ENCODE peak calls at places on chromosomes 7 and 10, in seven cellular contexts. One of them, this sample, is unnamed.
A peak's percentile ranks its signal among the peaks of the same experiment; 100 is the strongest.

GRCh38 chr10:89165923-89166322 is 41.2 kb downstream of the CH25H start:
- DNase-seq in breast epithelium: no peak
- DNase-seq in IMR-90: peak; percentile 83
- DNase-seq in HepG2: no peak
- DNase-seq in A549: no peak
- DNase-seq in suprapubic skin: no peak
- DNase-seq in ovary: no peak
- DNase-seq in this sample: no peak

GRCh38 chr7:16509829-16510228 is 16.8 kb upstream of the LRRC72 start:
- DNase-seq in ovary: no peak
- DNase-seq in IMR-90: no peak
- DNase-seq in A549: peak; percentile 19
- DNase-seq in breast epithelium: no peak
- DNase-seq in suprapubic skin: no peak
- DNase-seq in HepG2: no peak
- DNase-seq in this sample: no peak

GRCh38 chr10:103967433-103968142 is 648 bp downstream of the SLK start:
- DNase-seq in suprapubic skin: no peak
- DNase-seq in A549: peak; percentile 39
- DNase-seq in HepG2: no peak
- DNase-seq in ovary: no peak
- DNase-seq in IMR-90: no peak
- DNase-seq in breast epithelium: no peak
- DNase-seq in this sample: no peak

GRCh38 chr10:77436257-77436780 is 201.3 kb downstream of the KCNMA1 start:
- DNase-seq in A549: no peak
- DNase-seq in IMR-90: peak; percentile 64
- DNase-seq in HepG2: no peak
- DNase-seq in suprapubic skin: no peak
- DNase-seq in breast epithelium: no peak
- DNase-seq in ovary: no peak
- DNase-seq in this sample: no peak

GRCh38 chr10:131021246-131021895 is 290.1 kb downstream of the TCERG1L start:
- DNase-seq in HepG2: no peak
- DNase-seq in ovary: no peak
- DNase-seq in breast epithelium: no peak
- DNase-seq in suprapubic skin: no peak
- DNase-seq in A549: no peak
- DNase-seq in IMR-90: no peak
- DNase-seq in this sample: no peak

GRCh38 chr7:14207154-14207553 is 217.7 kb upstream of the ETV1 start:
- DNase-seq in IMR-90: no peak
- DNase-seq in A549: no peak
- DNase-seq in suprapubic skin: no peak
- DNase-seq in ovary: no peak
- DNase-seq in HepG2: no peak
- DNase-seq in breast epithelium: no peak
- DNase-seq in this sample: no peak

GRCh38 chr10:104322416-104322782 is 15.9 kb downstream of the ITPRIP start:
- DNase-seq in A549: no peak
- DNase-seq in suprapubic skin: no peak
- DNase-seq in breast epithelium: no peak
- DNase-seq in ovary: no peak
- DNase-seq in IMR-90: no peak
- DNase-seq in HepG2: no peak
- DNase-seq in this sample: no peak

GRCh38 chr10:70494536-70494935 is 16.0 kb downstream of the PALD1 start:
- DNase-seq in ovary: no peak
- DNase-seq in IMR-90: no peak
- DNase-seq in suprapubic skin: no peak
- DNase-seq in HepG2: no peak
- DNase-seq in A549: no peak
- DNase-seq in breast epithelium: no peak
- DNase-seq in this sample: no peak

GRCh38 chr10:84903320-84903719 is 574.9 kb downstream of the CCSER2 start:
- DNase-seq in suprapubic skin: no peak
- DNase-seq in ovary: no peak
- DNase-seq in A549: no peak
- DNase-seq in IMR-90: no peak
- DNase-seq in breast epithelium: no peak
- DNase-seq in HepG2: no peak
- DNase-seq in this sample: no peak

GRCh38 chr10:71442859-71443570 is 46.3 kb downstream of the CDH23 start:
- DNase-seq in ovary: no peak
- DNase-seq in A549: no peak
- DNase-seq in HepG2: no peak
- DNase-seq in breast epithelium: no peak
- DNase-seq in IMR-90: no peak
- DNase-seq in suprapubic skin: no peak
- DNase-seq in this sample: no peak

GRCh38 chr10:102408728-102409603 is 9.6 kb downstream of the PSD start:
- DNase-seq in HepG2: no peak
- DNase-seq in IMR-90: peak; percentile 44
- DNase-seq in breast epithelium: no peak
- DNase-seq in ovary: peak; percentile 74
- DNase-seq in suprapubic skin: no peak
- DNase-seq in A549: no peak
- DNase-seq in this sample: no peak

GRCh38 chr10:5692476-5693358 is 8.1 kb downstream of the TASOR2 start:
- DNase-seq in IMR-90: peak; percentile 19
- DNase-seq in HepG2: peak; percentile 82
- DNase-seq in ovary: peak; percentile 67
- DNase-seq in suprapubic skin: no peak
- DNase-seq in A549: peak; percentile 55
- DNase-seq in breast epithelium: no peak
- DNase-seq in this sample: no peak
- TF ChIP-seq POLR2A in IMR-90: no peak
- TF ChIP-seq POLR2A in HepG2: peak; percentile 50
- TF ChIP-seq POLR2A in ovary: no peak
- TF ChIP-seq POLR2A in suprapubic skin: no peak
- TF ChIP-seq POLR2A in A549: no peak
- TF ChIP-seq POLR2A in breast epithelium: no peak
- TF ChIP-seq POLR2A in this sample: no peak

DNA sequence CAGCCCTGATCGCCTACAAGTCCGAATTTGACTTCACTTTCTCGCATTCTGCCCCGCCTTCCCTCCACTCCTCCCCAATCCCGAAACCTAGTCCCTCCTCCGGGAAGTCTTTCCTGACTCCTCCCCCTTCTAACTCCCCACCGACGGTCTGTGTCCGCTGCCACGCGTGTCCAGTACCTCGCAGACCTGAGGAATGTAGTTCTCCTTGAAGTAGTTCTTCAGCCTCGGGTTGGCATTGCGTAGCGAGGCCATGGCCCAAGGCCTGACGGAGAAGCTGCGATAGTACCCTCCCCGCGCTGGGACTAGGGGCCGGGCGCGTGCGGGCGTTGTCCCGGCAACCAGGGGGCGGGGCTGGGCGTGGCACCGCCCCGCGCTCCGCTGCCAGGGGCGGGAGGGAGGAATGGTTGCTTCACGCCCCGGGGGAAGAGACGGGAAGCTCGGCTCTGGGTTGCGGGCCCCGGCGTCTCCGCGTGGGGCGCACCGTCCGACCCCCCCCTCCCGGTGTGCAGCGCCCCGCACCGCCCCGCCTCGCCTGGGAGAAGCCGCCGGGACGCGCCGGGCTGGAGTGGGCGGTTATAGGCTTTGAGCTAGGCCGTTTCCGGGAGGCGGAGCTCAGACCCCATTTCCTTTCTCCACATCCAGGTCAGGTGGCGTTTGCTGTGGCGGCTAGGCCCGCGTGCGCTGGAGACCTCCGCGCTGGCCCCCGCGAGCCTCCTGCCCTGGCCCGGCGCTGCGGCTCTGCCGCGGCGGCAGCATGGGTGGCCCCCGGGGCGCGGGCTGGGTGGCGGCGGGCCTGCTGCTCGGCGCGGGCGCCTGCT is at the start of the genes ARMC10 and FBXL13:
- DNase-seq in HepG2: peak; percentile 88
- DNase-seq in suprapubic skin: peak; percentile 93
- DNase-seq in A549: peak; percentile 92
- DNase-seq in breast epithelium: peak; percentile 83
- DNase-seq in ovary: peak; percentile 96
- DNase-seq in IMR-90: peak; percentile 87
- DNase-seq in this sample: peak; percentile 69
- TF ChIP-seq POLR2A in HepG2: peak; percentile 86
- TF ChIP-seq POLR2A in suprapubic skin: no peak
- TF ChIP-seq POLR2A in A549: peak; percentile 87
- TF ChIP-seq POLR2A in breast epithelium: no peak
- TF ChIP-seq POLR2A in ovary: peak; percentile 41
- TF ChIP-seq POLR2A in IMR-90: peak; percentile 51
- TF ChIP-seq POLR2A in this sample: peak; percentile 67

GRCh38 chr10:114173680-114174461 is at the start of gene CCDC186:
- DNase-seq in IMR-90: peak; percentile 80
- DNase-seq in ovary: peak; percentile 91
- DNase-seq in suprapubic skin: peak; percentile 99
- DNase-seq in A549: peak; percentile 95
- DNase-seq in HepG2: peak; percentile 92
- DNase-seq in breast epithelium: peak; percentile 99
- DNase-seq in this sample: peak; percentile 75
- TF ChIP-seq POLR2A in IMR-90: peak; percentile 77
- TF ChIP-seq POLR2A in ovary: peak; percentile 53
- TF ChIP-seq POLR2A in suprapubic skin: peak; percentile 21
- TF ChIP-seq POLR2A in A549: peak; percentile 57
- TF ChIP-seq POLR2A in HepG2: peak; percentile 75
- TF ChIP-seq POLR2A in breast epithelium: peak; percentile 80
- TF ChIP-seq POLR2A in this sample: peak; percentile 7

DNA sequence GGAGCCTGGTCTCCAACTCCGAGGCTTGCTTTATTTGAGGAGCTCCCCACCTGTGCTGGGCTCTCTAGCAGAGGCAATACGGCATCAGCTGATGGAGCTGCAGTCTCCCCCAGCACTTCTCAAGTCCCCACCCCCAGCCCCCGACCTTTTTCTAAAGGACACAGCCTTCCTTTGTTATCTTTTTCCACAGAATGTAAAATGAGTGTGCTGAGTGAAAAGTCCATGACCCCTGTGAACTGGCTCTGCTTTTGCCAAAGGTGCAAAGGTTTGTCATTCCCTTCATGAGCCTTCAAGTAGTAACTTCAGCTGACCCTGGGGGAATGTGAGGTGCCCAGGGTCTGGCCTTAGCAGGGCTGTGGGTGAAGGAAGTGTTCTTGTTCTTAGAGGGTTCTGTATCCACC is 25.5 kb downstream of the LRRC4 start:
- DNase-seq in breast epithelium: no peak
- DNase-seq in A549: no peak
- DNase-seq in IMR-90: no peak
- DNase-seq in ovary: no peak
- DNase-seq in suprapubic skin: no peak
- DNase-seq in HepG2: peak; percentile 87
- DNase-seq in this sample: no peak
- TF ChIP-seq POLR2A in breast epithelium: no peak
- TF ChIP-seq POLR2A in A549: no peak
- TF ChIP-seq POLR2A in IMR-90: no peak
- TF ChIP-seq POLR2A in ovary: no peak
- TF ChIP-seq POLR2A in suprapubic skin: no peak
- TF ChIP-seq POLR2A in HepG2: no peak
- TF ChIP-seq POLR2A in this sample: no peak

GRCh38 chr7:44066111-44066460 is 719 bp upstream of the PGAM2 start:
- DNase-seq in IMR-90: no peak
- DNase-seq in A549: no peak
- DNase-seq in suprapubic skin: peak; percentile 72
- DNase-seq in breast epithelium: peak; percentile 47
- DNase-seq in ovary: no peak
- DNase-seq in HepG2: no peak
- DNase-seq in this sample: no peak
- TF ChIP-seq POLR2A in IMR-90: no peak
- TF ChIP-seq POLR2A in A549: no peak
- TF ChIP-seq POLR2A in suprapubic skin: no peak
- TF ChIP-seq POLR2A in breast epithelium: no peak
- TF ChIP-seq POLR2A in ovary: no peak
- TF ChIP-seq POLR2A in HepG2: no peak
- TF ChIP-seq POLR2A in this sample: no peak

GRCh38 chr10:3773465-3774017 is 11.5 kb downstream of the KLF6 start:
- DNase-seq in breast epithelium: no peak
- DNase-seq in ovary: no peak
- DNase-seq in HepG2: no peak
- DNase-seq in A549: no peak
- DNase-seq in suprapubic skin: no peak
- DNase-seq in IMR-90: peak; percentile 44
- DNase-seq in this sample: no peak

GRCh38 chr10:3775671-3776551 is 9.1 kb downstream of the KLF6 start:
- DNase-seq in IMR-90: peak; percentile 67
- DNase-seq in A549: peak; percentile 47
- DNase-seq in HepG2: no peak
- DNase-seq in breast epithelium: no peak
- DNase-seq in suprapubic skin: no peak
- DNase-seq in ovary: peak; percentile 34
- DNase-seq in this sample: no peak

GRCh38 chr10:3772349-3773222 is 12.4 kb downstream of the KLF6 start:
- DNase-seq in suprapubic skin: no peak
- DNase-seq in breast epithelium: no peak
- DNase-seq in IMR-90: peak; percentile 33
- DNase-seq in HepG2: no peak
- DNase-seq in ovary: no peak
- DNase-seq in A549: no peak
- DNase-seq in this sample: no peak

GRCh38 chr10:3774814-3775670 is 10.0 kb downstream of the KLF6 start:
- DNase-seq in ovary: no peak
- DNase-seq in HepG2: no peak
- DNase-seq in suprapubic skin: no peak
- DNase-seq in breast epithelium: no peak
- DNase-seq in A549: peak; percentile 74
- DNase-seq in IMR-90: peak; percentile 91
- DNase-seq in this sample: no peak

DNA sequence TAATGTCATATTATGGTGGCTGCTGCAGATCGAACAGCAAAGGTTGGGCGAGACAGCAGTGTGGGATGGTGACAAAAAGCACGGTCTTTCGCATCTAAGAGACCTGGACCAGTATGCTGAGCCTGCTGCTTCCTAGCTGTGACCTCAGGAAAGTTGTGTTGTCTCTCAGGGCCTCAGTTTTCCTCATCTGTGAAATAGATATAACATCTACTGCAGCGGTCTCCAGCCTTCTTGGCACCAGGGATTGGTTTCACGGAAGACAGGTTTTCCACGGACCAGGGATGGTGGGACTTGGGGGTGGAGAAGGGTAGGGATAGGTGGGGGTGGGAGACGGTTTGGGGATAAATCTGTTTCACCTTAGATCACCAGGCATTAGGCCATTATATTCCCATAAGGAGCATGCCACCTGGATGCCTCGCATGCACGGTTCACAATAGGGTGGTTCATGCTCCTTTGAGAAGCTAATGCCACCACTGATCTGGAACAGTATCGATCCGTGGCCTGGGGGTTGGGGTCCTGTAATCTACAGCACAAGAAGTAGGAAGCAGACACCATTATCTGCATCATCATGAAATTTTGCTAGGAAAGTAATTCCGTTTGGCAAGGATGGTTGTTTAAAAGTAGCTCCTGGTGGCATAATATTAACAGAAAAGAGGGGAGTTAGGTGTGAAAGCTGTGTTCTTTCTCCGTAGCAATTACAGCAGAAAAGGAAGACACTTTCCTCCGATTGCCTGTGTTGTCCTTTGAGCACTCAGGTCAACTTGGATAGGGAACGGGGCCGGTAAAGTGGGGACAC is 10.8 kb downstream of the KLF6 start:
- DNase-seq in HepG2: no peak
- DNase-seq in A549: no peak
- DNase-seq in suprapubic skin: no peak
- DNase-seq in IMR-90: peak; percentile 70
- DNase-seq in breast epithelium: no peak
- DNase-seq in ovary: no peak
- DNase-seq in this sample: no peak
- TF ChIP-seq POLR2A in HepG2: no peak
- TF ChIP-seq POLR2A in A549: no peak
- TF ChIP-seq POLR2A in suprapubic skin: no peak
- TF ChIP-seq POLR2A in IMR-90: peak; percentile 75
- TF ChIP-seq POLR2A in breast epithelium: no peak
- TF ChIP-seq POLR2A in ovary: no peak
- TF ChIP-seq POLR2A in this sample: no peak

This sample was measured in esophagus squamous epithelium.